ENCODE peak calls at places on chromosomes 3 and 15, in six cellular contexts. N is NT2/D1, F is activated gamma-delta T cell treated with Interleukin-2 at 50 U/mL for 16 hours, M is astrocyte of the spinal cord, H is tibial nerve, S is B cell. V is an unnamed sample.

GRCh38 chr3:120153294-120153693 is 59.0 kb upstream of the GSK3B start:
- DNase-seq in N (no peak), F (no peak), M (peak), H (no peak), S (no peak), V (no peak)

GRCh38 chr3:128076465-128076782 is 24.2 kb downstream of the SEC61A1 start:
- DNase-seq in N (no peak), F (no peak), M (no peak), H (no peak), S (peak), V (no peak)

GRCh38 chr15:95987886-95988573 is 342.5 kb upstream of the NR2F2 start:
- DNase-seq in N (no peak), F (no peak), M (no peak), H (no peak), S (no peak), V (no peak)

GRCh38 chr3:99626415-99626788 is 12.0 kb upstream of the COL8A1 start:
- DNase-seq in N (no peak), F (no peak), M (no peak), H (no peak), S (no peak), V (no peak)

GRCh38 chr3:147669076-147669475 is 259.9 kb downstream of the ZIC1 start:
- DNase-seq in N (no peak), F (no peak), M (no peak), H (no peak), S (no peak), V (no peak)

GRCh38 chr3:179719048-179719734 is 66.4 kb downstream of the USP13 start:
- DNase-seq in N (no peak), F (no peak), M (peak), H (no peak), S (no peak), V (no peak)

GRCh38 chr3:139974809-139975425 is 39.9 kb downstream of the CLSTN2 start:
- DNase-seq in N (no peak), F (no peak), M (no peak), H (no peak), S (no peak), V (no peak)

GRCh38 chr15:46343527-46343926 is 708.7 kb downstream of the SQOR start:
- DNase-seq in N (no peak), F (no peak), M (no peak), H (no peak), S (no peak), V (no peak)

GRCh38 chr15:63857459-63857856 is 23.7 kb upstream of the HERC1 start:
- DNase-seq in N (no peak), F (no peak), M (no peak), H (no peak), S (no peak), V (no peak)